ENCODE peak calls at places on chromosomes 7 and 10, in ten cellular contexts. V is HCT116, G is neuronal stem cell, R is astrocyte, S is thoracic aorta, K is IMR-90, T is fibroblast of lung, Z is H9, L is A549, C is tibial artery. N is an unnamed sample.

GRCh38 chr7:37354661-37355131 is 94.0 kb downstream of the ELMO1 start:
- DNase-seq in V (no peak), G (no peak), R (peak; percentile 8), S (peak; percentile 57), K (no peak), T (peak; percentile 11), Z (no peak), L (no peak), C (peak; percentile 92), N (no peak)

GRCh38 chr10:79445217-79445707 is at the start of gene ZCCHC24:
- DNase-seq in V (peak; percentile 22), G (no peak), R (no peak), S (no peak), K (no peak), T (no peak), Z (peak; percentile 75), L (peak; percentile 55), C (no peak), N (no peak)

GRCh38 chr7:131342864-131343263 is 15.2 kb downstream of the MKLN1 start:
- DNase-seq in V (no peak), G (no peak), R (no peak), S (no peak), K (no peak), T (no peak), Z (no peak), L (no peak), C (no peak), N (no peak)

GRCh38 chr10:33335800-33336605 is 1.5 kb upstream of the NRP1 start:
- DNase-seq in V (no peak), G (peak; percentile 35), R (peak; percentile 44), S (no peak), K (peak; percentile 44), T (peak; percentile 64), Z (peak; percentile 49), L (peak; percentile 78), C (peak; percentile 53), N (no peak)

GRCh38 chr10:61617586-61617985 is 45.1 kb upstream of the CABCOCO1 start:
- DNase-seq in V (no peak), G (no peak), R (no peak), S (no peak), K (no peak), T (no peak), Z (no peak), L (no peak), C (no peak), N (no peak)

GRCh38 chr7:71229201-71229600 is 97.3 kb downstream of the GALNT17 start:
- DNase-seq in V (no peak), G (no peak), R (no peak), S (no peak), K (no peak), T (no peak), Z (no peak), L (no peak), C (peak; percentile 41), N (no peak)

GRCh38 chr7:1899951-1900762 is 230.1 kb downstream of the ELFN1 start:
- DNase-seq in V (no peak), G (no peak), R (no peak), S (no peak), K (no peak), T (peak; percentile 13), Z (no peak), L (no peak), C (no peak), N (no peak)

GRCh38 chr10:72470670-72471069 is 116.0 kb upstream of the DNAJB12 start:
- DNase-seq in V (no peak), G (no peak), R (no peak), S (no peak), K (no peak), T (no peak), Z (no peak), L (no peak), C (no peak), N (no peak)

GRCh38 chr10:107966817-107967216 is 802.3 kb upstream of the SORCS1 start:
- DNase-seq in V (no peak), G (no peak), R (peak; percentile 15), S (no peak), K (no peak), T (peak; percentile 30), Z (no peak), L (no peak), C (no peak), N (no peak)

GRCh38 chr10:78545756-78546155 is 512.1 kb downstream of the RPS24 start:
- DNase-seq in V (peak; percentile 32), G (no peak), R (no peak), S (no peak), K (no peak), T (no peak), Z (no peak), L (no peak), C (no peak), N (no peak)

GRCh38 chr7:133434246-133434865 is 181.5 kb downstream of the EXOC4 start:
- DNase-seq in V (no peak), G (no peak), R (peak; percentile 12), S (no peak), K (peak; percentile 49), T (peak; percentile 30), Z (no peak), L (peak; percentile 21), C (no peak), N (no peak)

GRCh38 chr10:6074489-6075301 is 12.5 kb upstream of the IL2RA start:
- DNase-seq in V (no peak), G (no peak), R (peak; percentile 94), S (no peak), K (peak; percentile 86), T (peak; percentile 94), Z (no peak), L (no peak), C (no peak), N (no peak)
- H3K4me1 ChIP-seq in V (no peaks in the 10 kb centered on the region), G (no peaks in the 10 kb centered on the region), R (peaks cover 4% of the 10 kb centered on the region), S (peaks cover 4% of the 10 kb centered on the region), K (peaks cover 4% of the 10 kb centered on the region), T (no peaks in the 10 kb centered on the region), Z (no peaks in the 10 kb centered on the region), L (no peaks in the 10 kb centered on the region), C (no peaks in the 10 kb centered on the region), N (peaks cover 32% of the 10 kb centered on the region)

GRCh38 chr7:15012135-15012534 is 109.6 kb upstream of the DGKB start:
- DNase-seq in V (no peak), G (no peak), R (no peak), S (no peak), K (no peak), T (no peak), Z (no peak), L (no peak), C (no peak), N (no peak)

GRCh38 chr7:15018981-15019380 is 116.4 kb upstream of the DGKB start:
- DNase-seq in V (no peak), G (no peak), R (no peak), S (no peak), K (no peak), T (no peak), Z (no peak), L (no peak), C (no peak), N (no peak)

GRCh38 chr7:15016726-15017125 is 114.2 kb upstream of the DGKB start:
- DNase-seq in V (peak; percentile 45), G (no peak), R (no peak), S (no peak), K (no peak), T (no peak), Z (no peak), L (no peak), C (no peak), N (no peak)

GRCh38 chr7:15015545-15016314 is 113.2 kb upstream of the DGKB start:
- DNase-seq in V (peak; percentile 87), G (peak; percentile 62), R (peak; percentile 56), S (no peak), K (peak; percentile 49), T (peak; percentile 68), Z (peak; percentile 86), L (peak; percentile 26), C (no peak), N (no peak)

GRCh38 chr7:15016315-15016667 is 113.7 kb upstream of the DGKB start:
- DNase-seq in V (no peak), G (no peak), R (no peak), S (no peak), K (no peak), T (no peak), Z (no peak), L (no peak), C (no peak), N (no peak)
- H3K4me1 ChIP-seq in V (peaks cover 21% of the 10 kb centered on the region), G (peaks cover 2% of the 10 kb centered on the region), R (no peaks in the 10 kb centered on the region), S (no peaks in the 10 kb centered on the region), K (no peaks in the 10 kb centered on the region), T (no peaks in the 10 kb centered on the region), Z (peaks cover 8% of the 10 kb centered on the region), L (no peaks in the 10 kb centered on the region), C (peaks cover 3% of the 10 kb centered on the region), N (no peaks in the 10 kb centered on the region)

GRCh38 chr10:112955736-112956421 is 5.8 kb downstream of the TCF7L2 start:
- DNase-seq in V (no peak), G (no peak), R (peak; percentile 85), S (no peak), K (peak; percentile 88), T (peak; percentile 90), Z (no peak), L (no peak), C (no peak), N (no peak)
- H3K4me1 ChIP-seq in V (peaks cover 81% of the 10 kb centered on the region), G (peaks cover 28% of the 10 kb centered on the region), R (peaks cover 68% of the 10 kb centered on the region), S (peaks cover 73% of the 10 kb centered on the region), K (peaks cover 25% of the 10 kb centered on the region), T (peaks cover 32% of the 10 kb centered on the region), Z (peaks cover 18% of the 10 kb centered on the region), L (peaks cover 60% of the 10 kb centered on the region), C (peaks cover 57% of the 10 kb centered on the region), N (no peaks in the 10 kb centered on the region)

GRCh38 chr7:150337659-150338081 is 3.8 kb downstream of the RARRES2 start:
- DNase-seq in V (no peak), G (no peak), R (no peak), S (no peak), K (no peak), T (no peak), Z (no peak), L (no peak), C (no peak), N (no peak)

GRCh38 chr7:150335101-150335773 is 6.2 kb downstream of the RARRES2 start:
- DNase-seq in V (no peak), G (no peak), R (peak; percentile 83), S (no peak), K (peak; percentile 89), T (peak; percentile 85), Z (peak; percentile 70), L (no peak), C (no peak), N (no peak)

GRCh38 chr7:150335774-150336112 is 5.7 kb downstream of the RARRES2 start:
- DNase-seq in V (no peak), G (no peak), R (no peak), S (no peak), K (no peak), T (no peak), Z (no peak), L (no peak), C (no peak), N (no peak)

GRCh38 chr7:150337179-150337578 is 4.2 kb downstream of the RARRES2 start:
- DNase-seq in V (no peak), G (no peak), R (no peak), S (no peak), K (no peak), T (no peak), Z (no peak), L (no peak), C (no peak), N (no peak)

DNA sequence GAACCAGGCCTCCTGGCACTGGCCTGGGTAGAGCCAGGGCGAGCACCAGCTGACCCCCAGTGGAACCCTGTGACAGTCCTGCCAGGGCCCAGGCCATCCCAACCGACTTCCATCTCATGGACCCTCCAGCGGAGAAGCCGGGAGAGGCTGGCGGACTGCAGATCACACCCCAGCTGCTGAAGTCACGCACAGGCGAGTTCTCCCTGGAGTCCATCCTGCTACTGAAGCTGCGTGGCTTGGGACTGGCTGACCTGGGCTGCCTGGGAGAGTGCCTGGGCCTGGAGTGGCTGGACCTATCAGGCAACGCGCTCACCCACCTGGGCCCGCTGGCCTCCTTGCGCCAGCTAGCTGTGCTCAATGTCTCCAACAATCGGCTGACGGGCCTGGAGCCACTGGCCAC is 4.7 kb downstream of the RARRES2 start:
- DNase-seq in V (no peak), G (no peak), R (no peak), S (no peak), K (no peak), T (no peak), Z (no peak), L (no peak), C (no peak), N (no peak)
- H3K4me1 ChIP-seq in V (no peaks in the 10 kb centered on the region), G (peaks cover 10% of the 10 kb centered on the region), R (peaks cover 12% of the 10 kb centered on the region), S (peaks cover 23% of the 10 kb centered on the region), K (peaks cover 30% of the 10 kb centered on the region), T (peaks cover 15% of the 10 kb centered on the region), Z (no peaks in the 10 kb centered on the region), L (no peaks in the 10 kb centered on the region), C (peaks cover 47% of the 10 kb centered on the region), N (no peaks in the 10 kb centered on the region)